ENCODE peak calls at places on chromosomes 4 and X, in six cellular contexts. Y is RWPE1, A is GM06990, F is spleen, B is sciatic nerve, H is Ammon's horn. O is an unnamed sample.

GRCh38 chr4:20287246-20287645 is 35.5 kb downstream of the SLIT2 start:
- DNase-seq in Y (no peak), A (no peak), B (no peak), H (no peak), F (no peak), O (no peak)

GRCh38 chr4:84690481-84690880 is 107.6 kb downstream of the CDS1 start:
- DNase-seq in F (no peak), Y (no peak), H (no peak), B (no peak), A (no peak), O (no peak)

GRCh38 chr4:40909363-40909876 is 159.7 kb downstream of the NSUN7 start:
- DNase-seq in Y (peak; percentile 90), A (no peak), H (no peak), F (no peak), B (no peak), O (no peak)

GRCh38 chrX:74453178-74453577 is 31.9 kb downstream of the SLC16A2 start:
- DNase-seq in B (no peak), F (no peak), A (no peak), H (no peak), Y (peak; percentile 41), O (no peak)

GRCh38 chr4:13821522-13821921 is 194.0 kb upstream of the BOD1L1 start:
- DNase-seq in H (no peak), A (no peak), F (no peak), B (no peak), Y (no peak), O (no peak)

GRCh38 chrX:23857409-23857808 is 50.3 kb downstream of the APOO start:
- DNase-seq in Y (no peak), F (no peak), B (no peak), H (no peak), A (no peak), O (no peak)

GRCh38 chr4:76782837-76783236 is 115.1 kb downstream of the SOWAHB start:
- DNase-seq in A (no peak), Y (peak; percentile 49), F (no peak), B (no peak), H (no peak), O (no peak)

GRCh38 chr4:148539387-148539786 is 97.2 kb upstream of the NR3C2 start:
- DNase-seq in Y (no peak), H (no peak), F (no peak), A (no peak), B (no peak), O (no peak)

GRCh38 chr4:129342820-129343219 is 246.9 kb downstream of the C4orf33 start:
- DNase-seq in H (no peak), Y (peak; percentile 76), A (no peak), F (no peak), B (no peak), O (no peak)

O was measured in chondrocyte.